ENCODE peak calls at places on chromosomes 4 and X, in eight cellular contexts. I is BJ, S is cardiac fibroblast, P is astrocyte of the spinal cord, H is SK-N-MC, X is PC-3, W is IMR-90, V is NB4. E is an unnamed sample.

GRCh38 chr4:155026715-155027114 is 181.7 kb upstream of the NPY2R start:
- DNase-seq in S (peak), X (no peak), I (no peak), W (no peak), H (no peak), P (no peak), V (no peak), E (no peak)

GRCh38 chr4:156756118-156756517 is 215.5 kb downstream of the PDGFC start:
- DNase-seq in W (peak), P (no peak), V (no peak), S (peak), H (no peak), X (no peak), I (no peak), E (no peak)

GRCh38 chr4:122968227-122968812 is 45.9 kb upstream of the NUDT6 start:
- DNase-seq in P (peak), W (peak), I (no peak), H (no peak), S (peak), X (peak), V (no peak), E (no peak)

GRCh38 chr4:72418458-72418857 is 150.6 kb downstream of the ADAMTS3 start:
- DNase-seq in V (no peak), P (peak), H (peak), S (peak), I (peak), X (peak), W (peak), E (peak)

GRCh38 chr4:6732441-6733357 is 16.7 kb downstream of the BLOC1S4 start:
- DNase-seq in S (peak), H (no peak), X (peak), W (peak), P (peak), V (peak), I (peak), E (peak)

GRCh38 chr4:154490261-154490588 is 1.4 kb downstream of the DCHS2 start:
- DNase-seq in H (no peak), S (no peak), W (no peak), V (no peak), X (no peak), I (no peak), P (no peak), E (no peak)

GRCh38 chr4:168601899-168602298 is 105.0 kb downstream of the PALLD start:
- DNase-seq in P (no peak), V (no peak), S (no peak), W (no peak), I (no peak), X (no peak), H (no peak), E (peak)

GRCh38 chr4:125334936-125335335 is 20.2 kb downstream of the FAT4 start:
- DNase-seq in W (no peak), I (no peak), P (no peak), X (no peak), H (no peak), V (no peak), S (no peak), E (no peak)

GRCh38 chr4:186144596-186145569 is 40.4 kb downstream of the FAM149A start:
- DNase-seq in V (no peak), W (peak), X (peak), S (peak), I (no peak), P (peak), H (no peak), E (peak)

GRCh38 chr4:46211406-46211805 is 87.6 kb upstream of the GABRG1 start:
- DNase-seq in X (peak), W (no peak), I (no peak), S (peak), P (peak), V (no peak), H (no peak), E (no peak)

GRCh38 chrX:68060506-68061205 is 372.6 kb downstream of the OPHN1 start:
- DNase-seq in H (no peak), I (no peak), V (no peak), X (no peak), S (peak), P (no peak), W (no peak), E (no peak)

GRCh38 chr4:113300384-113301011 is 251.0 kb downstream of the ANK2 start:
- DNase-seq in S (peak), P (peak), V (no peak), I (no peak), X (peak), W (peak), H (no peak), E (peak)

GRCh38 chr4:165384608-165385007 is 5.8 kb downstream of the CPE start:
- DNase-seq in W (peak), I (no peak), P (peak), H (peak), V (no peak), X (no peak), S (peak), E (peak)

GRCh38 chr4:5969777-5970176 is 48.5 kb downstream of the C4orf50 start:
- DNase-seq in H (no peak), S (no peak), V (no peak), P (no peak), W (no peak), I (no peak), X (no peak), E (no peak)

GRCh38 chr4:169346840-169347239 is 76.1 kb upstream of the SH3RF1 start:
- DNase-seq in W (no peak), I (no peak), H (no peak), P (no peak), S (no peak), V (no peak), X (no peak), E (no peak)

GRCh38 chr4:155759372-155760252 is 791 bp downstream of the GUCY1B1 start:
- DNase-seq in P (no peak), W (peak), H (no peak), X (peak), V (peak), I (no peak), S (peak), E (peak)

GRCh38 chr4:68904786-68905185 is 46.8 kb downstream of the UGT2A3 start:
- DNase-seq in V (peak), X (peak), I (no peak), H (no peak), W (no peak), P (no peak), S (no peak), E (peak)

GRCh38 chrX:71492086-71493065 is 40.5 kb upstream of the OGT start:
- DNase-seq in P (peak), W (peak), S (no peak), V (peak), X (peak), H (no peak), I (no peak), E (no peak)

GRCh38 chr4:8910100-8910821 is 38.6 kb upstream of the HMX1 start:
- DNase-seq in I (no peak), V (no peak), W (no peak), X (no peak), S (no peak), P (no peak), H (no peak), E (no peak)

GRCh38 chr4:94678896-94679295 is 78.9 kb upstream of the BMPR1B start:
- DNase-seq in X (peak), W (peak), P (no peak), I (peak), H (no peak), V (no peak), S (peak), E (peak)

GRCh38 chrX:319579-320125 is 1.1 kb upstream of the GTPBP6 start:
- DNase-seq in I (no peak), X (no peak), P (no peak), H (no peak), S (no peak), W (no peak), V (no peak), E (no peak)

GRCh38 chr4:115107411-115107810 is 6.0 kb downstream of the NDST4 start:
- DNase-seq in I (no peak), X (no peak), V (no peak), P (no peak), S (no peak), W (no peak), H (no peak), E (no peak)

GRCh38 chrX:66760648-66761047 is 121.8 kb upstream of the EDA2R start:
- DNase-seq in P (no peak), X (peak), W (no peak), V (peak), H (peak), S (peak), I (no peak), E (no peak)

DNA sequence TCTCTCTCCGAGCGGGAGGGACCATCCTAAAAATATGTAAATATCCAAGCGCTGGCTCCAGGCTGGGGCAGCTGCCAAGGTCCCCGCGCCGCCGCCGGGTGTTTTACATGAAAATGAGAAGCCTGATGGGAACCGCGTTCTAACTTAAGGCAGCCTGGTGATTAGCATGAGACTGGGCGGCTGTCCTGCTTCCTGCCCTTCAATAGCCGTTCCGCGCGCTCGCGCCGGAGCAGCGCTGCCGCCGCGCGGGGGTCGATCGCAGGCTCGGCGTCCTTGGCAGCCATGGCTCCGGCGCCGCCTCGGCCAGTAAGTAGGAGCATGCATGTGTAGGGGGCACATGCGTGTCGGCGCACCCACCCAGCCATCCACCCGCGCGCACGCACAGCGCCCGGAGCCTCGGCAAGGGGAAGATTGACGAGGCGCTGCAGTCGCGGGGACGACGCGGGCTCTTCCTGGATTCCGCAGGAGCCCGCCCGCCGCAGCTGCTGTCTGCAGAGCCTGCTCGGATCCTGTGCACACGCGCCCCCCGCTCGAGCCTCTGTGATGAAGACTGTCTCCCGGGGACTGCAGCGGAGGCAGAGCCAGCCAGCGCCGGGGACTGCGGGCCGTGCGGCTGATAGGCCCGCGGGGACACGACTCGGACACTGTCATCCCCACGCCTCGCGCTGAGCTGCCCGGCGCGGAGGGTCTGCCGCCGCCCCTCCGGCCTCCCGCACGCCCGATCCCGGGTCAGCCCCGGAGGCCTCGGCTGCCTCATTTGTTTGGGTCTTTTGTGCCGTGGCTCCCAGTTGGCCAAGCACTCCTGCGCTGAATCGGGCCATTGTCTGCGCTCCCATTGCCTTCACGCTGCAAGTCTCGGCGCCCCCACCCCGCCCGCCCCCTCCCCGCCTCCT is 732 bp downstream of the STOX2 start:
- DNase-seq in W (peak), P (peak), I (no peak), X (peak), V (peak), S (peak), H (no peak), E (peak)
- H3K4me3 ChIP-seq in W (peak), P (peak), I (peak), X (peak), V (peak), S (peak), H (peak), E (peak)

GRCh38 chrX:110412971-110413726 is 54.5 kb downstream of the RTL9 start:
- DNase-seq in I (no peak), W (peak), P (peak), H (no peak), X (peak), S (peak), V (peak), E (peak)
- H3K4me3 ChIP-seq in I (no peak), W (no peak), P (no peak), H (peak), X (peak), S (no peak), V (no peak), E (no peak)

GRCh38 chr4:2415881-2416563 is 2.4 kb downstream of the ZFYVE28 start:
- DNase-seq in X (no peak), V (no peak), W (no peak), P (no peak), I (no peak), H (no peak), S (no peak), E (no peak)

GRCh38 chr4:2415213-2415612 is 3.2 kb downstream of the ZFYVE28 start:
- DNase-seq in X (no peak), I (no peak), S (no peak), W (no peak), H (no peak), V (no peak), P (no peak), E (no peak)

GRCh38 chr4:2412885-2413716 is 5.3 kb downstream of the ZFYVE28 start:
- DNase-seq in P (peak), I (peak), V (peak), W (peak), S (peak), X (peak), H (peak), E (peak)

GRCh38 chr4:2412534-2412884 is 5.9 kb downstream of the ZFYVE28 start:
- DNase-seq in P (no peak), S (no peak), X (peak), H (no peak), V (no peak), W (no peak), I (no peak), E (peak)

DNA sequence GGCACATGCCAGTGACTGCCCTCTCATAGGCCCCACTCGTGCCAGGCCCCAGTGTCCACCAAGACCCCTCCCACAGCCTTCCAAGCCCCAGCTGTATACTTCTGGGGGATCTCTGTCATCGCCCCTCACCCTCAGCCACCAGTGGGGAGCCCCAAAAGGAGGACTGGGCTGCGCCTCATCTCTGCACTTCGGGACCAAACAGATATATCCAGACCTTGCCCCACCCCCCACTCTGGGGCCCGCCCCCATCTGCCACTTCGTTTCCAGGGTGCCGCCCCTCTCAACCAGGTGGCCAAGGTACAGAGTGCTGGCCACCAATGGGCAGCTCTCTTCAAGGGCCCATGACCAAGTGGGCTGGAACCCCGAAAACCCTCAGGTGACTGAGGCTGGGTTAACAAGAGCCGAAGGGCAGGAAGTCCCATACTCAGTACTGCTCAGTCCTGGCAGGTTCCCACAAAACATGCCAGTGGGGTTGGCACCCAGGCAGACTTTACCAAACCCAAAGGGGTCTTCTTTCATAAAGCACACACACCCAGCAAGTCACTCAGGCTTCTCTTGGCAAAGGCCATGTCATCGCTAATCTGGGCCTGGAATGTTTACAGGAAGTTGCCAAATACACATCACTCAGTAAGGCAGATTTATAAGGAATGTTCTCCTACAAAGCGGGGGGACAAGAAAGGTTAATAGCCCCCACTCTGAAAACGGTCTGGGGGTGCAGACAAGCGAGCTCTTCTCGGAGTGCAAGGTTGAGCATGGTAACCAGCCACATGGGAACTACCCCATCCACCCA is 4.4 kb downstream of the ZFYVE28 start:
- DNase-seq in P (no peak), X (peak), V (peak), I (no peak), H (no peak), S (peak), W (no peak), E (peak)
- H3K4me3 ChIP-seq in P (no peak), X (peak), V (peak), I (no peak), H (peak), S (no peak), W (no peak), E (no peak)

GRCh38 chr4:102819588-102820365 is 7.6 kb downstream of the UBE2D3 start:
- DNase-seq in X (no peak), P (peak), I (no peak), S (peak), H (no peak), W (peak), V (no peak), E (no peak)

GRCh38 chr4:102817613-102818268 is 9.6 kb downstream of the UBE2D3 start:
- DNase-seq in I (no peak), P (no peak), V (no peak), W (no peak), H (no peak), S (no peak), X (no peak), E (peak)

GRCh38 chr4:102815981-102816380 is 11.4 kb downstream of the UBE2D3 start:
- DNase-seq in W (peak), P (peak), S (peak), H (no peak), I (peak), X (peak), V (no peak), E (peak)

GRCh38 chr4:102817021-102817605 is 10.2 kb downstream of the UBE2D3 start:
- DNase-seq in P (no peak), X (no peak), W (no peak), V (no peak), S (no peak), H (no peak), I (no peak), E (peak)
- H3K4me3 ChIP-seq in P (no peak), X (no peak), W (no peak), V (no peak), S (no peak), H (no peak), I (no peak), E (peak)

GRCh38 chrX:12949927-12950656 is 24.8 kb upstream of the TMSB4X start:
- DNase-seq in X (no peak), I (no peak), W (peak), S (peak), P (peak), V (peak), H (peak), E (peak)
- H3K4me3 ChIP-seq in X (no peak), I (no peak), W (no peak), S (no peak), P (no peak), V (no peak), H (peak), E (no peak)

GRCh38 chr4:143701365-143701764 is 890 bp upstream of the FREM3 start:
- DNase-seq in H (no peak), S (no peak), V (no peak), P (no peak), W (no peak), X (no peak), I (no peak), E (no peak)
- H3K4me3 ChIP-seq in H (peak), S (no peak), V (no peak), P (no peak), W (no peak), X (peak), I (no peak), E (no peak)